ENCODE peak calls at places on chromosomes 12 and 14, in five cellular contexts. One of them, this sample, is unnamed.

GRCh38 chr14:70753518-70753953 is 55.8 kb downstream of the MAP3K9 start:
- DNase-seq in skeletal muscle cell: no peak
- DNase-seq in EL: no peak
- DNase-seq in GM12865: no peak
- DNase-seq in Daoy: no peak
- DNase-seq in this sample: no peak

GRCh38 chr14:101499513-101499912 is 61.8 kb upstream of the DIO3 start:
- DNase-seq in skeletal muscle cell: no peak
- DNase-seq in GM12865: no peak
- DNase-seq in Daoy: no peak
- DNase-seq in EL: no peak
- DNase-seq in this sample: no peak

GRCh38 chr14:35858521-35859209 is 32.5 kb downstream of the BRMS1L start:
- DNase-seq in skeletal muscle cell: no peak
- DNase-seq in GM12865: no peak
- DNase-seq in EL: peak; percentile 61
- DNase-seq in Daoy: peak; percentile 31
- DNase-seq in this sample: peak; percentile 34

GRCh38 chr12:18296201-18296908 is 35.0 kb downstream of the PIK3C2G start:
- DNase-seq in Daoy: no peak
- DNase-seq in skeletal muscle cell: no peak
- DNase-seq in EL: peak; percentile 12
- DNase-seq in GM12865: no peak
- DNase-seq in this sample: peak; percentile 20

GRCh38 chr12:22034709-22035506 is 11.1 kb upstream of the CMAS start:
- DNase-seq in EL: no peak
- DNase-seq in GM12865: no peak
- DNase-seq in skeletal muscle cell: no peak
- DNase-seq in Daoy: no peak
- DNase-seq in this sample: no peak

GRCh38 chr14:74549588-74549987 is 56.0 kb downstream of the ISCA2 start:
- DNase-seq in EL: no peak
- DNase-seq in skeletal muscle cell: no peak
- DNase-seq in Daoy: no peak
- DNase-seq in GM12865: no peak
- DNase-seq in this sample: peak; percentile 29

GRCh38 chr12:54036620-54037359 is 3.9 kb downstream of the HOXC5 start:
- DNase-seq in GM12865: peak; percentile 18
- DNase-seq in skeletal muscle cell: no peak
- DNase-seq in Daoy: peak; percentile 92
- DNase-seq in EL: peak; percentile 52
- DNase-seq in this sample: peak; percentile 65

GRCh38 chr14:105980224-105980623 is 453.8 kb downstream of the TMEM121 start:
- DNase-seq in Daoy: peak; percentile 61
- DNase-seq in skeletal muscle cell: no peak
- DNase-seq in GM12865: no peak
- DNase-seq in EL: no peak
- DNase-seq in this sample: peak; percentile 77

GRCh38 chr12:99870085-99870484 is 114.7 kb downstream of the ANKS1B start:
- DNase-seq in GM12865: no peak
- DNase-seq in skeletal muscle cell: no peak
- DNase-seq in Daoy: no peak
- DNase-seq in EL: no peak
- DNase-seq in this sample: no peak

GRCh38 chr12:12791756-12792346 is 6.4 kb downstream of the APOLD1 start:
- DNase-seq in Daoy: peak; percentile 43
- DNase-seq in skeletal muscle cell: no peak
- DNase-seq in GM12865: no peak
- DNase-seq in EL: no peak
- DNase-seq in this sample: peak; percentile 57

GRCh38 chr12:26346748-26347147 is 151.4 kb downstream of the SSPN start:
- DNase-seq in GM12865: no peak
- DNase-seq in Daoy: no peak
- DNase-seq in skeletal muscle cell: no peak
- DNase-seq in EL: no peak
- DNase-seq in this sample: no peak

GRCh38 chr12:11431486-11431885 is 36.1 kb upstream of the PRB2 start:
- DNase-seq in skeletal muscle cell: no peak
- DNase-seq in Daoy: no peak
- DNase-seq in GM12865: no peak
- DNase-seq in EL: no peak
- DNase-seq in this sample: no peak

GRCh38 chr14:96905825-96906224 is 108.6 kb downstream of the VRK1 start:
- DNase-seq in GM12865: no peak
- DNase-seq in skeletal muscle cell: peak; percentile 9
- DNase-seq in Daoy: no peak
- DNase-seq in EL: no peak
- DNase-seq in this sample: no peak

GRCh38 chr12:31999692-32000091 is 40.5 kb downstream of the RESF1 start:
- DNase-seq in GM12865: no peak
- DNase-seq in skeletal muscle cell: no peak
- DNase-seq in EL: peak; percentile 2
- DNase-seq in Daoy: no peak
- DNase-seq in this sample: no peak

GRCh38 chr12:64080319-64081008 is 141.6 kb downstream of the KICS2 start:
- DNase-seq in skeletal muscle cell: no peak
- DNase-seq in EL: no peak
- DNase-seq in GM12865: no peak
- DNase-seq in Daoy: no peak
- DNase-seq in this sample: no peak